ENCODE peak calls at places on chromosomes 1 and 21, in five cellular contexts. One of them, this sample, is unnamed.

GRCh38 chr1:172473302-172473701 is 29.4 kb upstream of the PIGC start:
- DNase-seq in CD8-positive, alpha-beta T cell: no peak
- DNase-seq in aorta: no peak
- DNase-seq in A673: no peak
- DNase-seq in IMR-90: no peak
- DNase-seq in this sample: no peak

GRCh38 chr1:18557621-18558465 is 72.8 kb upstream of the PAX7 start:
- DNase-seq in CD8-positive, alpha-beta T cell: no peak
- DNase-seq in aorta: no peak
- DNase-seq in A673: peak; percentile 66
- DNase-seq in IMR-90: no peak
- DNase-seq in this sample: no peak

GRCh38 chr21:43287974-43288755 is 119.4 kb downstream of the CRYAA start:
- DNase-seq in CD8-positive, alpha-beta T cell: no peak
- DNase-seq in aorta: peak; percentile 26
- DNase-seq in A673: no peak
- DNase-seq in IMR-90: no peak
- DNase-seq in this sample: no peak

GRCh38 chr1:95582746-95583145 is 348.7 kb downstream of the RWDD3 start:
- DNase-seq in CD8-positive, alpha-beta T cell: no peak
- DNase-seq in aorta: no peak
- DNase-seq in A673: no peak
- DNase-seq in IMR-90: no peak
- DNase-seq in this sample: no peak

GRCh38 chr1:175885247-175885646 is 141.9 kb upstream of the TNR start:
- DNase-seq in CD8-positive, alpha-beta T cell: no peak
- DNase-seq in aorta: no peak
- DNase-seq in A673: no peak
- DNase-seq in IMR-90: peak; percentile 64
- DNase-seq in this sample: no peak

GRCh38 chr21:37139154-37139553 is 66.1 kb downstream of the TTC3 start:
- DNase-seq in CD8-positive, alpha-beta T cell: no peak
- DNase-seq in aorta: no peak
- DNase-seq in A673: no peak
- DNase-seq in IMR-90: no peak
- DNase-seq in this sample: no peak

GRCh38 chr1:170520601-170521000 is 11.4 kb upstream of the GORAB start:
- DNase-seq in CD8-positive, alpha-beta T cell: no peak
- DNase-seq in aorta: no peak
- DNase-seq in A673: no peak
- DNase-seq in IMR-90: peak; percentile 67
- DNase-seq in this sample: no peak

GRCh38 chr1:24341260-24341659 is 22.1 kb downstream of the GRHL3 start:
- DNase-seq in CD8-positive, alpha-beta T cell: no peak
- DNase-seq in aorta: no peak
- DNase-seq in A673: no peak
- DNase-seq in IMR-90: no peak
- DNase-seq in this sample: no peak

GRCh38 chr1:54615531-54616245 is 7.6 kb downstream of the FAM151A start:
- DNase-seq in CD8-positive, alpha-beta T cell: no peak
- DNase-seq in aorta: peak; percentile 74
- DNase-seq in A673: no peak
- DNase-seq in IMR-90: no peak
- DNase-seq in this sample: peak; percentile 90

GRCh38 chr1:170095976-170096725 is 21.7 kb upstream of the KIFAP3 start:
- DNase-seq in CD8-positive, alpha-beta T cell: no peak
- DNase-seq in aorta: no peak
- DNase-seq in A673: peak; percentile 45
- DNase-seq in IMR-90: no peak
- DNase-seq in this sample: no peak

GRCh38 chr1:1304331-1305299 is 3.1 kb downstream of the ACAP3 start:
- DNase-seq in CD8-positive, alpha-beta T cell: no peak
- DNase-seq in aorta: peak; percentile 78
- DNase-seq in A673: peak; percentile 93
- DNase-seq in IMR-90: peak; percentile 84
- DNase-seq in this sample: peak; percentile 68

GRCh38 chr1:164559342-164560070 is 522 bp downstream of the PBX1 start:
- DNase-seq in CD8-positive, alpha-beta T cell: no peak
- DNase-seq in aorta: peak; percentile 60
- DNase-seq in A673: peak; percentile 55
- DNase-seq in IMR-90: no peak
- DNase-seq in this sample: peak; percentile 30

GRCh38 chr1:183592733-183593132 is 2.5 kb upstream of the NCF2 start:
- DNase-seq in CD8-positive, alpha-beta T cell: no peak
- DNase-seq in aorta: no peak
- DNase-seq in A673: no peak
- DNase-seq in IMR-90: no peak
- DNase-seq in this sample: no peak

GRCh38 chr1:15110867-15111230 is 42.7 kb upstream of the TMEM51 start:
- DNase-seq in CD8-positive, alpha-beta T cell: no peak
- DNase-seq in aorta: no peak
- DNase-seq in A673: no peak
- DNase-seq in IMR-90: no peak
- DNase-seq in this sample: no peak

GRCh38 chr21:19993186-19993711 is 1005.0 kb upstream of the NCAM2 start:
- DNase-seq in CD8-positive, alpha-beta T cell: no peak
- DNase-seq in aorta: no peak
- DNase-seq in A673: no peak
- DNase-seq in IMR-90: no peak
- DNase-seq in this sample: no peak

GRCh38 chr1:53156783-53157182 is 14.3 kb upstream of the SLC1A7 start:
- DNase-seq in CD8-positive, alpha-beta T cell: no peak
- DNase-seq in aorta: no peak
- DNase-seq in A673: no peak
- DNase-seq in IMR-90: no peak
- DNase-seq in this sample: no peak

GRCh38 chr1:183600136-183600535 is 9.9 kb upstream of the NCF2 start:
- DNase-seq in CD8-positive, alpha-beta T cell: no peak
- DNase-seq in aorta: no peak
- DNase-seq in A673: no peak
- DNase-seq in IMR-90: peak; percentile 92
- DNase-seq in this sample: peak; percentile 83

GRCh38 chr1:5338466-5338865 is 653.8 kb downstream of the NPHP4 start:
- DNase-seq in CD8-positive, alpha-beta T cell: no peak
- DNase-seq in aorta: no peak
- DNase-seq in A673: no peak
- DNase-seq in IMR-90: no peak
- DNase-seq in this sample: no peak

GRCh38 chr1:206578115-206578935 is 33.9 kb downstream of the EIF2D start:
- DNase-seq in CD8-positive, alpha-beta T cell: no peak
- DNase-seq in aorta: no peak
- DNase-seq in A673: no peak
- DNase-seq in IMR-90: peak; percentile 51
- DNase-seq in this sample: no peak

GRCh38 chr1:87644033-87644432 is 315.4 kb downstream of the LMO4 start:
- DNase-seq in CD8-positive, alpha-beta T cell: no peak
- DNase-seq in aorta: no peak
- DNase-seq in A673: no peak
- DNase-seq in IMR-90: peak; percentile 3
- DNase-seq in this sample: peak; percentile 11

GRCh38 chr21:26236281-26236680 is 65.7 kb upstream of the APP start:
- DNase-seq in CD8-positive, alpha-beta T cell: no peak
- DNase-seq in aorta: no peak
- DNase-seq in A673: no peak
- DNase-seq in IMR-90: no peak
- DNase-seq in this sample: peak; percentile 4

DNA sequence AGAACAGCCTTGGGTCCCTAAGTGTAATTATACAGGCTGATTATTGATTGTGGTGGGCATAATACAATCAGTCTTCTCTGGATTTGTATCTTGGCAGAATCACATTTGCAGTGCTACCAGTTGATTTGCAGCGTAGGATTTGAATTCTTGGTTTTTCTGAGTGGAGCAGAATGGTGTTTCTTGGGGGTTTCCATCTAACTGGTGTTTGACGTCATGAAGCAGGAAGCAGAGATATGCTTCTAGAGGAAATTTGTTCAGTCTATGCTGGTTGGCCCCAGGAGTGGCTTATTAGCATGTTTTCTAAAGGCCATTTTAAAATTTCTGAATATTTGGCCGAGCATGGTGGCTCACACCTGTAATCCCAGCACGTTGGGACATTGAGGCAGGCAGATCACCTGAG is 3.4 kb downstream of the CTTNBP2NL start:
- DNase-seq in CD8-positive, alpha-beta T cell: no peak
- DNase-seq in aorta: no peak
- DNase-seq in A673: no peak
- DNase-seq in IMR-90: peak; percentile 20
- DNase-seq in this sample: no peak
- H3K4me1 ChIP-seq in CD8-positive, alpha-beta T cell: peaks cover 13% of the 10 kb centered on the region
- H3K4me1 ChIP-seq in aorta: peaks cover 2% of the 10 kb centered on the region
- H3K4me1 ChIP-seq in A673: peaks cover 46% of the 10 kb centered on the region
- H3K4me1 ChIP-seq in IMR-90: peaks cover 26% of the 10 kb centered on the region
- H3K4me1 ChIP-seq in this sample: peaks cover 32% of the 10 kb centered on the region

GRCh38 chr1:150273310-150273709 is 720 bp downstream of the C1orf54 start:
- DNase-seq in CD8-positive, alpha-beta T cell: no peak
- DNase-seq in aorta: no peak
- DNase-seq in A673: no peak
- DNase-seq in IMR-90: peak; percentile 61
- DNase-seq in this sample: no peak

GRCh38 chr1:150268706-150269403 is at the start of gene APH1A:
- DNase-seq in CD8-positive, alpha-beta T cell: peak; percentile 92
- DNase-seq in aorta: peak; percentile 99
- DNase-seq in A673: peak; percentile 99
- DNase-seq in IMR-90: peak; percentile 96
- DNase-seq in this sample: peak; percentile 97

GRCh38 chr1:150268342-150268705 is 492 bp downstream of the APH1A start:
- DNase-seq in CD8-positive, alpha-beta T cell: peak; percentile 50
- DNase-seq in aorta: no peak
- DNase-seq in A673: no peak
- DNase-seq in IMR-90: no peak
- DNase-seq in this sample: peak; percentile 59

GRCh38 chr1:150267896-150268295 is 920 bp downstream of the APH1A start:
- DNase-seq in CD8-positive, alpha-beta T cell: no peak
- DNase-seq in aorta: no peak
- DNase-seq in A673: no peak
- DNase-seq in IMR-90: no peak
- DNase-seq in this sample: no peak

GRCh38 chr1:150272379-150272840 is at the start of gene C1orf54:
- DNase-seq in CD8-positive, alpha-beta T cell: no peak
- DNase-seq in aorta: peak; percentile 76
- DNase-seq in A673: peak; percentile 80
- DNase-seq in IMR-90: peak; percentile 72
- DNase-seq in this sample: no peak
- H3K4me3 ChIP-seq in CD8-positive, alpha-beta T cell: no peak within 1 kb of the TSS
- H3K4me3 ChIP-seq in aorta: peak within 1 kb of the TSS; percentile 49
- H3K4me3 ChIP-seq in A673: peak within 1 kb of the TSS; percentile 36
- H3K4me3 ChIP-seq in IMR-90: peak within 1 kb of the TSS; percentile 45
- H3K4me3 ChIP-seq in this sample: no peak within 1 kb of the TSS

GRCh38 chr21:38790961-38791360 is 14.8 kb upstream of the ETS2 start:
- DNase-seq in CD8-positive, alpha-beta T cell: no peak
- DNase-seq in aorta: no peak
- DNase-seq in A673: no peak
- DNase-seq in IMR-90: no peak
- DNase-seq in this sample: no peak

GRCh38 chr21:38788275-38788911 is 17.3 kb upstream of the ETS2 start:
- DNase-seq in CD8-positive, alpha-beta T cell: no peak
- DNase-seq in aorta: no peak
- DNase-seq in A673: no peak
- DNase-seq in IMR-90: no peak
- DNase-seq in this sample: no peak

GRCh38 chr21:38787461-38788274 is 18.1 kb upstream of the ETS2 start:
- DNase-seq in CD8-positive, alpha-beta T cell: no peak
- DNase-seq in aorta: no peak
- DNase-seq in A673: peak; percentile 37
- DNase-seq in IMR-90: peak; percentile 76
- DNase-seq in this sample: peak; percentile 99

GRCh38 chr21:38790038-38790437 is 15.7 kb upstream of the ETS2 start:
- DNase-seq in CD8-positive, alpha-beta T cell: no peak
- DNase-seq in aorta: no peak
- DNase-seq in A673: no peak
- DNase-seq in IMR-90: no peak
- DNase-seq in this sample: no peak

GRCh38 chr21:38789275-38789674 is 16.5 kb upstream of the ETS2 start:
- DNase-seq in CD8-positive, alpha-beta T cell: no peak
- DNase-seq in aorta: no peak
- DNase-seq in A673: no peak
- DNase-seq in IMR-90: no peak
- DNase-seq in this sample: no peak
- H3K4me1 ChIP-seq in CD8-positive, alpha-beta T cell: no peaks in the 10 kb centered on the region
- H3K4me1 ChIP-seq in aorta: no peaks in the 10 kb centered on the region
- H3K4me1 ChIP-seq in A673: no peaks in the 10 kb centered on the region
- H3K4me1 ChIP-seq in IMR-90: no peaks in the 10 kb centered on the region
- H3K4me1 ChIP-seq in this sample: peaks cover 15% of the 10 kb centered on the region

DNA sequence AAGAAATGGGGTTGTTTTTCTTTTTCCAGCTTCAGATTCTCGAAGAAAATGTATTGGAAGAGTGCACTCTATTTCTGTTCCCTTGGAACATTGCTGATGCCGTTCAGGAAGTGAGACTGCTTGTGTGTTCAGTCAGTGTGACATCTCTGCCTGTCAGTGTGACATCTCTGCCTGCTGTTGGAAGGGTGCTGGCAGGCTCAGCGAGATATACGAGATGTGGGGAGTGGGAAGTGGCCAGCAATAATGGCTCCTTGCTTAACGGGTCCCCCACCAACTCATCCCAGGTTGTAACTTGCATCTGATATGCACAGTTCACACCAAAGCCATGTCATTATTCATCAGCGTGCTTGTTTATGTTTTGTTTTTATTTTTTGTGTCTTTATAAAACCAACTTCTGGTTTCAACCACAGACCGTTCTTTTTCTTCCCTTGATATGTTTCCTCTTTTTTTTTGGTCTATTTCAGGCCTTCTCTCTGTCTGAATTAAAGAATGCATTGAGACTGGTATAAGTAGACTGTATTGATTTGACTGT is 145.4 kb downstream of the GALNT2 start:
- DNase-seq in CD8-positive, alpha-beta T cell: no peak
- DNase-seq in aorta: no peak
- DNase-seq in A673: no peak
- DNase-seq in IMR-90: no peak
- DNase-seq in this sample: no peak
- H3K4me3 ChIP-seq in CD8-positive, alpha-beta T cell: no peak overlapping the region
- H3K4me3 ChIP-seq in aorta: no peak overlapping the region
- H3K4me3 ChIP-seq in A673: no peak overlapping the region
- H3K4me3 ChIP-seq in IMR-90: no peak overlapping the region
- H3K4me3 ChIP-seq in this sample: no peak overlapping the region

GRCh38 chr1:12169442-12170135 is 2.8 kb downstream of the TNFRSF1B start:
- DNase-seq in CD8-positive, alpha-beta T cell: no peak
- DNase-seq in aorta: no peak
- DNase-seq in A673: no peak
- DNase-seq in IMR-90: no peak
- DNase-seq in this sample: no peak
- H3K4me1 ChIP-seq in CD8-positive, alpha-beta T cell: peaks cover 55% of the 10 kb centered on the region
- H3K4me1 ChIP-seq in aorta: no peaks in the 10 kb centered on the region
- H3K4me1 ChIP-seq in A673: no peaks in the 10 kb centered on the region
- H3K4me1 ChIP-seq in IMR-90: peaks cover 6% of the 10 kb centered on the region
- H3K4me1 ChIP-seq in this sample: peaks cover 7% of the 10 kb centered on the region

GRCh38 chr1:222736972-222737371 is at the start of gene FAM177B:
- DNase-seq in CD8-positive, alpha-beta T cell: no peak
- DNase-seq in aorta: no peak
- DNase-seq in A673: no peak
- DNase-seq in IMR-90: peak; percentile 21
- DNase-seq in this sample: peak; percentile 17
- H3K4me3 ChIP-seq in CD8-positive, alpha-beta T cell: no peak within 1 kb of the TSS
- H3K4me3 ChIP-seq in aorta: no peak within 1 kb of the TSS
- H3K4me3 ChIP-seq in A673: no peak within 1 kb of the TSS
- H3K4me3 ChIP-seq in IMR-90: no peak within 1 kb of the TSS
- H3K4me3 ChIP-seq in this sample: no peak within 1 kb of the TSS

This sample was measured in mammary epithelial cell.